ENCODE peak calls at places on chromosome 22, in ten cellular contexts. One of them, this sample, is unnamed.

GRCh38 chr22:18031670-18032454 is 7.5 kb upstream of the MICAL3 start:
- DNase-seq in spleen: peak; percentile 38
- DNase-seq in uterus: peak; percentile 86
- DNase-seq in ovary: no peak
- DNase-seq in IMR-90: peak; percentile 97
- DNase-seq in body of pancreas: peak; percentile 67
- DNase-seq in sigmoid colon: peak; percentile 85
- DNase-seq in NB4: no peak
- DNase-seq in endothelial cell of umbilical vein: no peak
- DNase-seq in Peyer's patch: no peak
- DNase-seq in this sample: peak; percentile 76

GRCh38 chr22:28674121-28674563 is 5.5 kb downstream of the TTC28 start:
- DNase-seq in sigmoid colon: no peak
- DNase-seq in NB4: peak; percentile 88
- DNase-seq in ovary: no peak
- DNase-seq in endothelial cell of umbilical vein: no peak
- DNase-seq in IMR-90: peak; percentile 43
- DNase-seq in spleen: no peak
- DNase-seq in body of pancreas: no peak
- DNase-seq in uterus: no peak
- DNase-seq in Peyer's patch: peak; percentile 25
- DNase-seq in this sample: no peak

GRCh38 chr22:46798366-46799057 is 36.1 kb downstream of the TBC1D22A start:
- DNase-seq in sigmoid colon: peak; percentile 77
- DNase-seq in ovary: peak; percentile 77
- DNase-seq in NB4: peak; percentile 83
- DNase-seq in IMR-90: peak; percentile 66
- DNase-seq in body of pancreas: peak; percentile 80
- DNase-seq in endothelial cell of umbilical vein: peak; percentile 81
- DNase-seq in uterus: peak; percentile 55
- DNase-seq in Peyer's patch: peak; percentile 66
- DNase-seq in spleen: peak; percentile 93
- DNase-seq in this sample: peak; percentile 93

GRCh38 chr22:43296279-43296902 is 46.8 kb downstream of the SCUBE1 start:
- DNase-seq in NB4: no peak
- DNase-seq in body of pancreas: no peak
- DNase-seq in ovary: no peak
- DNase-seq in Peyer's patch: no peak
- DNase-seq in spleen: no peak
- DNase-seq in uterus: no peak
- DNase-seq in sigmoid colon: no peak
- DNase-seq in IMR-90: no peak
- DNase-seq in endothelial cell of umbilical vein: no peak
- DNase-seq in this sample: no peak

GRCh38 chr22:17832665-17833064 is 58.4 kb upstream of the BID start:
- DNase-seq in uterus: peak; percentile 44
- DNase-seq in ovary: no peak
- DNase-seq in endothelial cell of umbilical vein: no peak
- DNase-seq in NB4: no peak
- DNase-seq in sigmoid colon: no peak
- DNase-seq in body of pancreas: no peak
- DNase-seq in spleen: no peak
- DNase-seq in IMR-90: no peak
- DNase-seq in Peyer's patch: no peak
- DNase-seq in this sample: no peak

GRCh38 chr22:46464701-46465347 is 72.6 kb downstream of the CELSR1 start:
- DNase-seq in NB4: no peak
- DNase-seq in uterus: no peak
- DNase-seq in Peyer's patch: no peak
- DNase-seq in IMR-90: no peak
- DNase-seq in spleen: no peak
- DNase-seq in endothelial cell of umbilical vein: no peak
- DNase-seq in body of pancreas: no peak
- DNase-seq in sigmoid colon: no peak
- DNase-seq in ovary: no peak
- DNase-seq in this sample: no peak

GRCh38 chr22:18077087-18077638 is 627 bp upstream of the PEX26 start:
- DNase-seq in uterus: no peak
- DNase-seq in Peyer's patch: no peak
- DNase-seq in endothelial cell of umbilical vein: peak; percentile 9
- DNase-seq in body of pancreas: no peak
- DNase-seq in NB4: no peak
- DNase-seq in sigmoid colon: no peak
- DNase-seq in spleen: no peak
- DNase-seq in IMR-90: no peak
- DNase-seq in ovary: no peak
- DNase-seq in this sample: no peak

GRCh38 chr22:40463017-40463631 is 92.7 kb downstream of the SGSM3 start:
- DNase-seq in uterus: no peak
- DNase-seq in ovary: no peak
- DNase-seq in sigmoid colon: no peak
- DNase-seq in endothelial cell of umbilical vein: no peak
- DNase-seq in body of pancreas: no peak
- DNase-seq in spleen: peak; percentile 84
- DNase-seq in NB4: peak; percentile 89
- DNase-seq in IMR-90: no peak
- DNase-seq in Peyer's patch: peak; percentile 71
- DNase-seq in this sample: no peak

DNA sequence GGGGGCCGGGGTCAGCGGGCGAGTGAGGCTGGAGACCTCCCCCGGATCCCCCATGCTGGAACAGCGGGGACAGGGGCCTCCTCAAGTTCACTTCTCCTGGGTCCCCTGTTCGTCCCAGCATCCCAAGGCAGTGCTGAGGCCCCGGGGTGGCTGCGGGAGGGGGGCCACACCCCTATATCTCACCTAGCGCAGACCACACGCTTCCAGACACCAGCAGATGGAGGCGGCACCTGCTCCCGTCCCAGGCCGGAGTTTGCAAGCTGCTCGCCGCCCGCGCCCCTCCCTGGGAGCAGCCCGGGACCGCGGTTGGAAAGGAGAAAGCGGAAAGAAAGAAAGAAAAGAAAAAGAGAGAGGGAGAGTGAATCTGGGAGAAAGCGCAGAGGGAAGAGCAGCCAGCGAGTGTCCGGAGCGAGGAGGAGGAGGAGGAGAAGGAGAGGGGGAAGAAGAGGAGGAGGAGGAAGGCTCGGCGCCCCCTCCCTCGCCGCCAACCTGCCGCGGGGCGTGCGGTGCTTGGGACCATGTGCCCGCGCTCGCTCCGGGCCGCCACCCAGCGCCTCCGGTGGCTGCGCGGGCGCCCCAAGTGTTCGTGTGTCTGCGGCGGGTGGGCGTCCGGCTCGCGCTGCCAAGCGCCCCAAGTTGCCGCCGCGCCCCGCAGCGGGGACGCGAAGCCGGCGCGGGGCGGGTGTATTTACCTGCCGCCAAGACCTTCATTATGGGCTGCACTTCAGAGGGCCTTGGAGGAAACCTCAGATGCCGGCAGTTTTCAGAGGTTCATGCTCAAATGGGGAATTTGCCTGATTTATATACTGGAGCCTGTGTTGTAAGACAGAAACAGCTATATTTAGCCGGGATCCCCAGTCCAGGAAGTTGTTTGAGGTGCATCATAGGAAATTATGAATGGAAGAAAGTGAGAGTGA is at the start of gene LIF:
- DNase-seq in IMR-90: peak; percentile 86
- DNase-seq in spleen: peak; percentile 84
- DNase-seq in ovary: no peak
- DNase-seq in NB4: no peak
- DNase-seq in Peyer's patch: peak; percentile 43
- DNase-seq in body of pancreas: no peak
- DNase-seq in endothelial cell of umbilical vein: peak; percentile 19
- DNase-seq in uterus: no peak
- DNase-seq in sigmoid colon: no peak
- DNase-seq in this sample: no peak
- TF ChIP-seq CTCF in IMR-90: peak; percentile 12
- TF ChIP-seq CTCF in spleen: peak; percentile 38
- TF ChIP-seq CTCF in ovary: peak; percentile 10
- TF ChIP-seq CTCF in NB4: no peak
- TF ChIP-seq CTCF in Peyer's patch: peak; percentile 29
- TF ChIP-seq CTCF in body of pancreas: no peak
- TF ChIP-seq CTCF in endothelial cell of umbilical vein: no peak
- TF ChIP-seq CTCF in uterus: peak; percentile 42
- TF ChIP-seq CTCF in sigmoid colon: no peak
- TF ChIP-seq CTCF in this sample: peak; percentile 8

GRCh38 chr22:23682827-23683355 is 7.9 kb upstream of the RGL4 start:
- DNase-seq in IMR-90: no peak
- DNase-seq in Peyer's patch: no peak
- DNase-seq in ovary: no peak
- DNase-seq in NB4: no peak
- DNase-seq in uterus: no peak
- DNase-seq in body of pancreas: no peak
- DNase-seq in sigmoid colon: peak; percentile 12
- DNase-seq in endothelial cell of umbilical vein: no peak
- DNase-seq in spleen: peak; percentile 41
- DNase-seq in this sample: no peak

GRCh38 chr22:23683545-23683944 is 7.3 kb upstream of the RGL4 start:
- DNase-seq in endothelial cell of umbilical vein: no peak
- DNase-seq in uterus: no peak
- DNase-seq in spleen: no peak
- DNase-seq in NB4: no peak
- DNase-seq in Peyer's patch: no peak
- DNase-seq in ovary: no peak
- DNase-seq in body of pancreas: no peak
- DNase-seq in IMR-90: no peak
- DNase-seq in sigmoid colon: no peak
- DNase-seq in this sample: no peak

GRCh38 chr22:23684051-23684450 is 6.8 kb upstream of the RGL4 start:
- DNase-seq in ovary: no peak
- DNase-seq in sigmoid colon: no peak
- DNase-seq in NB4: no peak
- DNase-seq in IMR-90: no peak
- DNase-seq in uterus: no peak
- DNase-seq in spleen: no peak
- DNase-seq in endothelial cell of umbilical vein: no peak
- DNase-seq in Peyer's patch: no peak
- DNase-seq in body of pancreas: no peak
- DNase-seq in this sample: peak; percentile 60

GRCh38 chr22:23685205-23685784 is 5.5 kb upstream of the RGL4 start:
- DNase-seq in endothelial cell of umbilical vein: no peak
- DNase-seq in NB4: no peak
- DNase-seq in Peyer's patch: no peak
- DNase-seq in ovary: no peak
- DNase-seq in uterus: no peak
- DNase-seq in IMR-90: peak; percentile 33
- DNase-seq in body of pancreas: no peak
- DNase-seq in sigmoid colon: no peak
- DNase-seq in spleen: no peak
- DNase-seq in this sample: peak; percentile 37

DNA sequence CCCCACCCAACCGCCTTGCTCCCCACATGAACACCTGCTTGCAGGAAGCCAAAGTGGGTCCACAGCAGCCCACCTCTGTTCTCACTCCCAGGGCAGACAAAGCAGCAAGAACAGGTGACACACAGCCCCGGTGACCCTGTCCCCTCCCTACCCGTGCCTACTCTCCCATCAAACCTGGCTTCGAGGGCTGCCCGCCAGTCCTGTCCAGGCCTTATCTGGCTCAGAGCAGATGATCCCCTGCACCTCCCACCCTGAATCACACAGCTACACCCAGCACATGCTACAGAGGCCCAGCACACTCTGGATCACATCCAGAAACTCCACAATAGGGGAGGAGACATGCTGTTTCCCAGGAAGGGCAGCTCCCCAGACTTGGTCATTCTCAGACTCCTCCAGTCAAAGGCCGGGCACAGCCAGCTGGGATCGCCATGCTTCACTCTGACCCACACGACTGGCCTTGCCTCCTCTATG is 6.2 kb upstream of the RGL4 start:
- DNase-seq in ovary: peak; percentile 38
- DNase-seq in endothelial cell of umbilical vein: no peak
- DNase-seq in body of pancreas: no peak
- DNase-seq in sigmoid colon: no peak
- DNase-seq in Peyer's patch: no peak
- DNase-seq in uterus: no peak
- DNase-seq in IMR-90: peak; percentile 29
- DNase-seq in NB4: no peak
- DNase-seq in spleen: no peak
- DNase-seq in this sample: peak; percentile 75
- TF ChIP-seq POLR2A in ovary: no peak
- TF ChIP-seq POLR2A in endothelial cell of umbilical vein: no peak
- TF ChIP-seq POLR2A in body of pancreas: no peak
- TF ChIP-seq POLR2A in sigmoid colon: no peak
- TF ChIP-seq POLR2A in Peyer's patch: no peak
- TF ChIP-seq POLR2A in uterus: no peak
- TF ChIP-seq POLR2A in IMR-90: no peak
- TF ChIP-seq POLR2A in NB4: no peak
- TF ChIP-seq POLR2A in spleen: no peak
- TF ChIP-seq POLR2A in this sample: no peak

DNA sequence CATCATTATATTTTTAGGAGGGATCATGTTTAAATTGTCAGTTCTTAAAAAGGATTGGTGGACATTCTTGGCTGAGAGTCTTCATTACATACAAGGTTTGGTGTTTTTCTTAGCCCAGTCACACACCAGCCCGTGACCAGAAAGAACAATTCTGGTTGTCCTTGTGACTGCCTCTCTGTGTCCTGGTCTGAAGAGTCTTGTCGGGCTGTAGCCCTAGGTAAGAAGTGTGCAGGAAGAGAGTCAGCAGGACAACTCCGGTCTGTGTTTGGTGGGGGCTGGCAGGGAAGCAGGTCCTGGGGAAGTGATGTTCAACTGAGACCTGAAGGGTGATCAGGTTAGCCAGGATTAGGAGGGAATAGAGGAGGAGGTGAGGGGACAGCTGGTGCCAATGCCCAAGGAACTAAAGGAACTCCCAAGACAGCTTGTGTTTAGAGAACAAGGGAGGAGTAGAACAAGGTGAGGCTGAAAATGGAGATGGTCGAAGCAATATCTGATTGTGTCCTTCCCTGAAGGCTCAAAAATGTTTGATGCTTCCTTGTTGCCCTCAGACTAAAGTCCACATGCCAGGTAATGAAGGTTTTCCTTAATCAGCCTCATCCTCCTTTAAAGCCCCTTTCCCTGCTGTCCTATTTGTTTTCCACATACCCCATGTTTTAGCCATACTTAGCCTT is 65.3 kb upstream of the ADORA2A start:
- DNase-seq in ovary: no peak
- DNase-seq in uterus: no peak
- DNase-seq in endothelial cell of umbilical vein: no peak
- DNase-seq in body of pancreas: no peak
- DNase-seq in IMR-90: no peak
- DNase-seq in NB4: no peak
- DNase-seq in Peyer's patch: no peak
- DNase-seq in spleen: no peak
- DNase-seq in sigmoid colon: no peak
- DNase-seq in this sample: no peak
- H3K4me3 ChIP-seq in ovary: no peak overlapping the region
- H3K4me3 ChIP-seq in uterus: no peak overlapping the region
- H3K4me3 ChIP-seq in endothelial cell of umbilical vein: no peak overlapping the region
- H3K4me3 ChIP-seq in body of pancreas: no peak overlapping the region
- H3K4me3 ChIP-seq in IMR-90: no peak overlapping the region
- H3K4me3 ChIP-seq in NB4: no peak overlapping the region
- H3K4me3 ChIP-seq in Peyer's patch: no peak overlapping the region
- H3K4me3 ChIP-seq in spleen: no peak overlapping the region
- H3K4me3 ChIP-seq in sigmoid colon: no peak overlapping the region
- H3K4me3 ChIP-seq in this sample: no peak overlapping the region

GRCh38 chr22:19800306-19800705 is 39.7 kb downstream of the TBX1 start:
- DNase-seq in body of pancreas: no peak
- DNase-seq in ovary: no peak
- DNase-seq in IMR-90: no peak
- DNase-seq in sigmoid colon: no peak
- DNase-seq in uterus: no peak
- DNase-seq in spleen: no peak
- DNase-seq in NB4: no peak
- DNase-seq in Peyer's patch: no peak
- DNase-seq in endothelial cell of umbilical vein: no peak
- DNase-seq in this sample: no peak

GRCh38 chr22:19799322-19800190 is 39.0 kb downstream of the TBX1 start:
- DNase-seq in NB4: no peak
- DNase-seq in IMR-90: peak; percentile 92
- DNase-seq in uterus: peak; percentile 90
- DNase-seq in spleen: no peak
- DNase-seq in endothelial cell of umbilical vein: no peak
- DNase-seq in ovary: no peak
- DNase-seq in body of pancreas: no peak
- DNase-seq in sigmoid colon: peak; percentile 75
- DNase-seq in Peyer's patch: no peak
- DNase-seq in this sample: no peak

GRCh38 chr22:19801340-19802000 is 40.9 kb downstream of the TBX1 start:
- DNase-seq in uterus: no peak
- DNase-seq in ovary: no peak
- DNase-seq in body of pancreas: no peak
- DNase-seq in spleen: peak; percentile 54
- DNase-seq in Peyer's patch: no peak
- DNase-seq in IMR-90: no peak
- DNase-seq in sigmoid colon: no peak
- DNase-seq in endothelial cell of umbilical vein: no peak
- DNase-seq in NB4: no peak
- DNase-seq in this sample: no peak

GRCh38 chr22:19802001-19802880 is 41.7 kb downstream of the TBX1 start:
- DNase-seq in endothelial cell of umbilical vein: no peak
- DNase-seq in Peyer's patch: no peak
- DNase-seq in uterus: no peak
- DNase-seq in body of pancreas: no peak
- DNase-seq in ovary: no peak
- DNase-seq in IMR-90: no peak
- DNase-seq in sigmoid colon: no peak
- DNase-seq in NB4: no peak
- DNase-seq in spleen: peak; percentile 52
- DNase-seq in this sample: no peak

GRCh38 chr22:19800761-19801244 is 40.2 kb downstream of the TBX1 start:
- DNase-seq in uterus: no peak
- DNase-seq in spleen: no peak
- DNase-seq in NB4: peak; percentile 35
- DNase-seq in IMR-90: peak; percentile 25
- DNase-seq in Peyer's patch: no peak
- DNase-seq in body of pancreas: no peak
- DNase-seq in sigmoid colon: peak; percentile 66
- DNase-seq in ovary: no peak
- DNase-seq in endothelial cell of umbilical vein: peak; percentile 29
- DNase-seq in this sample: no peak
- TF ChIP-seq CTCF in uterus: no peak
- TF ChIP-seq CTCF in spleen: no peak
- TF ChIP-seq CTCF in NB4: peak; percentile 33
- TF ChIP-seq CTCF in IMR-90: peak; percentile 43
- TF ChIP-seq CTCF in Peyer's patch: no peak
- TF ChIP-seq CTCF in body of pancreas: no peak
- TF ChIP-seq CTCF in sigmoid colon: no peak
- TF ChIP-seq CTCF in ovary: no peak
- TF ChIP-seq CTCF in endothelial cell of umbilical vein: peak; percentile 24
- TF ChIP-seq CTCF in this sample: no peak

This sample was measured in adrenal gland.